ENCODE peak calls at places on chromosomes 16 and 17, in ten cellular contexts. K is heart left ventricle; V is Jurkat, Clone E6-1; N is non-pigmented ciliary epithelial cell; E is NCI-H1417; X is NCI-H510A treated with DMSO at 0.1 percent for 48 hours; L is IMR-90; I is nephron progenitor cell; A is D721Med; C is stimulated activated CD4-positive, alpha-beta T cell treated with anti-CD3 and anti-CD28 coated beads, Interleukin-2, amount 100 ng/mL, for 24 hours. J is an unnamed sample.

GRCh38 chr16:1333149-1333812 is at the start of gene BAIAP3:
- DNase-seq in I (peak), V (no peak), C (peak), E (peak), L (no peak), N (no peak), K (peak), A (peak), X (no peak), J (peak)

GRCh38 chr16:4217246-4218131 is 24.4 kb downstream of the SRL start:
- DNase-seq in E (no peak), N (no peak), X (peak), V (no peak), I (no peak), L (peak), K (peak), A (no peak), C (no peak), J (peak)

GRCh38 chr17:65074778-65075250 is 18.3 kb upstream of the GNA13 start:
- DNase-seq in L (peak), A (no peak), N (no peak), K (peak), X (no peak), C (no peak), V (no peak), I (no peak), E (no peak), J (peak)

GRCh38 chr17:44007346-44008204 is 3.2 kb downstream of the NAGS start:
- DNase-seq in X (no peak), I (no peak), V (no peak), A (no peak), K (no peak), E (no peak), L (no peak), C (no peak), N (no peak), J (no peak)

GRCh38 chr17:68298601-68299000 is 7.3 kb downstream of the ARSG start:
- DNase-seq in K (no peak), E (no peak), L (no peak), I (no peak), A (no peak), C (no peak), X (no peak), V (no peak), N (no peak), J (no peak)

GRCh38 chr16:6682142-6682811 is 650.4 kb upstream of the RBFOX1 start:
- DNase-seq in C (peak), N (no peak), K (no peak), V (peak), X (no peak), A (peak), L (no peak), E (peak), I (peak), J (no peak)

GRCh38 chr16:31135535-31136286 is at the start of gene PRSS8:
- DNase-seq in K (no peak), I (peak), V (no peak), X (no peak), C (no peak), A (no peak), E (no peak), L (no peak), N (no peak), J (no peak)

GRCh38 chr17:44900894-44901293 is 1.6 kb upstream of the EFTUD2 start:
- DNase-seq in L (peak), I (no peak), V (no peak), K (no peak), E (no peak), A (no peak), C (no peak), X (peak), N (peak), J (peak)

GRCh38 chr17:61496957-61497653 is 44.9 kb downstream of the TBX4 start:
- DNase-seq in N (no peak), K (no peak), I (no peak), A (no peak), X (no peak), C (no peak), L (no peak), V (no peak), E (no peak), J (peak)

GRCh38 chr16:80997139-80997798 is 9.4 kb downstream of the CMC2 start:
- DNase-seq in L (no peak), I (no peak), X (no peak), A (no peak), C (no peak), E (no peak), N (no peak), V (no peak), K (no peak), J (peak)

J was measured in fibroblast of villous mesenchyme.